ENCODE peak calls at places on chromosomes 4 and X, in five cellular contexts. F, R, U, H and D are unnamed samples.

GRCh38 chr4:31360786-31361185 is 640.6 kb downstream of the PCDH7 start:
- DNase-seq in F (peak), R (no peak), H (no peak), U (peak), D (no peak)

GRCh38 chrX:129565046-129565649 is 25.1 kb downstream of the OCRL start:
- DNase-seq in F (no peak), U (no peak), R (no peak), H (no peak), D (no peak)

GRCh38 chr4:77795339-77795738 is 23.8 kb downstream of the CNOT6L start:
- DNase-seq in F (no peak), U (no peak), R (no peak), H (no peak), D (no peak)

GRCh38 chrX:3320471-3321046 is 25.9 kb downstream of the MXRA5 start:
- DNase-seq in U (no peak), H (no peak), R (no peak), F (peak), D (no peak)

GRCh38 chr4:28772066-28772465 is 1911.4 kb downstream of the STIM2 start:
- DNase-seq in F (peak), R (no peak), H (no peak), U (peak), D (peak)

GRCh38 chr4:16067515-16067914 is 16.3 kb downstream of the PROM1 start:
- DNase-seq in H (peak), F (no peak), U (no peak), R (no peak), D (no peak)

GRCh38 chrX:7233632-7234406 is 85.9 kb upstream of the PUDP start:
- DNase-seq in F (peak), R (no peak), H (no peak), U (no peak), D (no peak)

GRCh38 chrX:19698125-19698524 is 182.8 kb upstream of the MAP3K15 start:
- DNase-seq in H (no peak), F (peak), R (no peak), U (peak), D (no peak)

GRCh38 chr4:4689694-4690440 is 148.0 kb upstream of the STX18 start:
- DNase-seq in F (no peak), H (no peak), U (no peak), R (no peak), D (no peak)

GRCh38 chr4:48269861-48270515 is 350 bp upstream of the TEC start:
- DNase-seq in H (peak), U (no peak), R (peak), F (peak), D (no peak)

GRCh38 chr4:26821677-26822503 is 38.8 kb upstream of the STIM2 start:
- DNase-seq in R (no peak), F (peak), H (no peak), U (no peak), D (no peak)

GRCh38 chr4:153521467-153521866 is 55.3 kb downstream of the TMEM131L start:
- DNase-seq in U (no peak), R (no peak), F (no peak), H (no peak), D (no peak)

GRCh38 chr4:159768011-159768410 is 665.1 kb downstream of the RAPGEF2 start:
- DNase-seq in U (no peak), H (no peak), R (no peak), F (peak), D (no peak)

GRCh38 chrX:103417933-103418332 is 41.6 kb downstream of the BEX3 start:
- DNase-seq in F (peak), U (no peak), R (no peak), H (no peak), D (no peak)

GRCh38 chr4:183407128-183407585 is 37.3 kb upstream of the CDKN2AIP start:
- DNase-seq in F (peak), U (no peak), H (peak), R (peak), D (no peak)

GRCh38 chr4:140065393-140065792 is 88.6 kb downstream of the MAML3 start:
- DNase-seq in H (no peak), R (no peak), F (no peak), U (no peak), D (no peak)

GRCh38 chr4:54929459-54929858 is 195.9 kb downstream of the KDR start:
- DNase-seq in R (no peak), U (no peak), F (peak), H (no peak), D (no peak)

GRCh38 chr4:90211174-90211573 is 84.0 kb downstream of the CCSER1 start:
- DNase-seq in U (no peak), H (no peak), R (no peak), F (no peak), D (no peak)

GRCh38 chr4:8497762-8498161 is 57.2 kb downstream of the TRMT44 start:
- DNase-seq in R (no peak), F (no peak), U (no peak), H (no peak), D (no peak)

GRCh38 chrX:129636175-129636681 is 18.5 kb downstream of the APLN start:
- DNase-seq in H (no peak), F (no peak), U (no peak), R (no peak), D (no peak)

GRCh38 chr4:151356510-151356909 is 31.1 kb upstream of the SH3D19 start:
- DNase-seq in H (no peak), U (no peak), R (no peak), F (peak), D (no peak)

GRCh38 chr4:20778896-20779295 is 78.6 kb downstream of the PACRGL start:
- DNase-seq in U (no peak), R (no peak), H (no peak), F (no peak), D (no peak)

GRCh38 chr4:182339246-182339645 is 96.0 kb downstream of the TENM3 start:
- DNase-seq in H (no peak), U (no peak), F (no peak), R (no peak), D (peak)

GRCh38 chr4:6301051-6301731 is 31.5 kb downstream of the WFS1 start:
- DNase-seq in F (no peak), R (no peak), H (no peak), U (no peak), D (no peak)

DNA sequence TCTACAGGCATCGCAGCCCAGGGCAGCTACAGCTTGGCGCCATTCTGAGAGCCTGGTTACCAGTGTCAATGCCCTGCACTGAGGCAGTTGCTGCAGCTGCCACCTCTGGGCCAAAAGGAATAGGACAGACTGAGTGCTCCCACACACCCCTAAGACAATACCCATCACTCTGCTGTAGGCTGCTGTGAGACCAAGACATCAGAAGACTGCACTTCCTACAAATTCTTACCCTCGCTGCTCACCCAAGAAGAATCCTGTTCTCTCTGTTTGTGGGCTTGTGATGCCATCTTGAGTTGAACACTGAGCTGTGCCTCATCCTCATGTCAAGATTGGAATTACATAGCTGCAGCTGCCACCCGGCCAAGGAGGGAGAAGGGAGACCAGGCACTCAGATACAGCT is 1847.0 kb upstream of the PCDH10 start:
- DNase-seq in R (no peak), U (no peak), F (no peak), H (no peak), D (no peak)
- TF ChIP-seq CTCF in R (no peak), U (no peak), F (no peak), H (no peak), D (no peak)

GRCh38 chr4:108693819-108694218 is 43.4 kb downstream of the OSTC start:
- DNase-seq in U (no peak), H (no peak), F (peak), R (no peak), D (no peak)
- TF ChIP-seq CTCF in U (no peak), H (no peak), F (no peak), R (no peak), D (no peak)

DNA sequence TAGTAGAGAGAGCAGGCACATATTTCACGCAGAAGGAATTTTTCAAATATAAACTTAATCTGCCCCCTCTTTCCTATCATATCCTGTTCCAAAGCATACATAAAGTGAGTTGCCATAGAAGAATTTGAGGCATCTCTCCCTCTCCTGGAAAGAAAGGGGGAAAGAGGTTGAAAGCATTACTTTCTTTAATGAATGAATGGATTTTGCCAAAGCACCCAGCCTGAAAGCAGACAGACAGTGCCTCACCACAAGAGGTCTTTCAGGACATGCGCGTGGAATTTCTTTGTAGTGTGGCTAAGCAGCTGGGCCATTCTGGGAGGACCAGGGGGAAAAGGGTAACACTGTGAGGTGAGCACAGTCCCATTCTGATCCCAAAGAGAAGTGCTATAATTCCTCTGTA is 651.4 kb downstream of the IQCM start:
- DNase-seq in R (no peak), U (peak), H (peak), F (peak), D (peak)
- TF ChIP-seq CTCF in R (no peak), U (peak), H (no peak), F (no peak), D (peak)

GRCh38 chr4:100369871-100370270 is 148.0 kb downstream of the EMCN start:
- DNase-seq in R (no peak), U (no peak), F (no peak), H (no peak), D (no peak)

GRCh38 chr4:100372432-100372831 is 145.4 kb downstream of the EMCN start:
- DNase-seq in F (peak), U (no peak), R (no peak), H (peak), D (no peak)

GRCh38 chr4:100362363-100362762 is 155.5 kb downstream of the EMCN start:
- DNase-seq in H (no peak), U (no peak), R (no peak), F (peak), D (no peak)

GRCh38 chr4:100366213-100366612 is 151.6 kb downstream of the EMCN start:
- DNase-seq in U (no peak), F (no peak), H (no peak), R (no peak), D (no peak)

GRCh38 chr4:100367451-100367850 is 150.4 kb downstream of the EMCN start:
- DNase-seq in F (no peak), R (no peak), U (no peak), H (no peak), D (no peak)
- TF ChIP-seq CTCF in F (no peak), R (no peak), U (no peak), H (no peak), D (no peak)

DNA sequence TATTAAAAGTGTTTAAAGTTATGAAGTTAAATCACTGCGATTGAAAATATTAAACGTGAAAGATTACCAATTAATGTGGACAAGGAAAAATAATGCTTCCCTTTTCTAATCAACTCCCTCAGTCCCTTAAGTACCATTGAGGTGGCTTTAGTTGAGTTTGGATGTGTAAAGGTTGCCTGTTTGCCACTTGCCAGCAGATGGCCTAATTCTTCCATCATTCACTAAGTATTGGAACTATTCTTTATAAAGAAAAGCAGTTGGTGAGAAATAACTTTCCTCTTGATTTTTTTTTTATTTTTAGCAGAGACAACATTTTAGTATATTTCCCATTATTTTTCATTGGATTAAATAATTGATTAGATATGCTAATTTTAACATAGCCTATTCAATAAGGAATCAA is 295.9 kb upstream of the TACR3 start:
- DNase-seq in H (no peak), R (no peak), F (no peak), U (no peak), D (no peak)
- TF ChIP-seq CTCF in H (no peak), R (peak), F (no peak), U (no peak), D (peak)

GRCh38 chr4:100063355-100063754 is 113.3 kb upstream of the H2AZ1 start:
- DNase-seq in H (no peak), F (peak), U (no peak), R (no peak), D (no peak)
- TF ChIP-seq CTCF in H (no peak), F (no peak), U (no peak), R (no peak), D (no peak)

DNA sequence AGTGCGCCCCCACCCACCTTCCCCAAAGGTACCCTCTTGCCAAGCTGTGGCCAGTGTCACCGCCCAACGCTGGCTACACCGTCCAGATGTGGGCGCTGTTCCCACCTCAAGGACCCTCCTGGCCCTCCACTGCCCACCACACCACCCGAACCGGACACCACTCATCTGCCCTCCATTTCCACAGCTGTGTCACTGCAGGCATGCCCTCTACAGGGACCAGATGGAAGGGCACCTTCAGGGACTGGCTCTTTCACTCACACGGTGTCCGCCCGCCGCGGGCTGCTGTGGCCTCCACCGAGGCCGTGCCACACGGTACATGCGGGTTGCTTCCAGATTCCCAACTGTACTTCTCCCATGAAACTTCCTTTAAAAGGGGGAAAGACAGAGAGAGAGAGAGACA is 87.7 kb downstream of the FAM53A start:
- DNase-seq in U (no peak), H (no peak), F (no peak), R (no peak), D (no peak)
- TF ChIP-seq CTCF in U (no peak), H (no peak), F (no peak), R (no peak), D (no peak)

GRCh38 chrX:88136328-88136727 is 610.7 kb upstream of the CPXCR1 start:
- DNase-seq in H (no peak), F (no peak), R (no peak), U (no peak), D (no peak)

DNA sequence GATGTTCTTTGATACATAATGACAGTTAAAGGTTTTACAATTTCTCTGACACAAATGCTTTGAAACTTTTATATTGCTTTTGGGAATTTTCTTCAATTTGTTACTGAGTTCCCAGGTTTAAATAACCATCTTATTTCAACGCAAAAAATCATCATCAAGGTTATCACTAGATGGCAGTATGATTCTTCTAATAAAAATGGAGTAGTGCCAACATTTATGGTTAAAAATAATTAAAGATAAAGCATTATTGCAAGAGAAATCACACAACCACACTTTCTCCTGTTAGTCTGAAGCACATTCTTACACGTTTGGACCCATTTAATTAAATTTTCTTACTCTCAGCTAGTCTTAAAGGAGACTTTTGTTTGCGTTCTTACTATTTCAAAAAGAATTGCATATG is 611.3 kb upstream of the CPXCR1 start:
- DNase-seq in U (no peak), R (no peak), H (no peak), F (no peak), D (no peak)
- TF ChIP-seq CTCF in U (no peak), R (peak), H (no peak), F (no peak), D (no peak)

GRCh38 chr4:156294577-156294976 is 340.9 kb upstream of the CTSO start:
- DNase-seq in U (peak), R (no peak), H (peak), F (peak), D (peak)
- TF ChIP-seq CTCF in U (peak), R (peak), H (no peak), F (peak), D (peak)